ENCODE peak calls at places on chromosomes 6 and 20, in eight cellular contexts. One of them, this sample, is unnamed.

GRCh38 chr20:36604952-36605308 is 649 bp upstream of the RAB5IF start:
- DNase-seq in putamen: no peak
- DNase-seq in left ventricle myocardium inferior: peak
- DNase-seq in neuronal stem cell: no peak
- DNase-seq in NCI-H2171: no peak
- DNase-seq in SK-MEL-5: peak
- DNase-seq in GM18507: peak
- DNase-seq in ACHN: no peak
- DNase-seq in this sample: no peak

GRCh38 chr6:155004576-155005345 is 9.6 kb downstream of the TIAM2 start:
- DNase-seq in GM18507: no peak
- DNase-seq in SK-MEL-5: no peak
- DNase-seq in NCI-H2171: no peak
- DNase-seq in neuronal stem cell: no peak
- DNase-seq in left ventricle myocardium inferior: no peak
- DNase-seq in ACHN: no peak
- DNase-seq in putamen: no peak
- DNase-seq in this sample: no peak

GRCh38 chr6:131167773-131168172 is 32.5 kb downstream of the AKAP7 start:
- DNase-seq in ACHN: peak
- DNase-seq in GM18507: no peak
- DNase-seq in left ventricle myocardium inferior: no peak
- DNase-seq in SK-MEL-5: peak
- DNase-seq in neuronal stem cell: no peak
- DNase-seq in putamen: no peak
- DNase-seq in NCI-H2171: no peak
- DNase-seq in this sample: no peak

GRCh38 chr6:108562503-108562993 is 1.8 kb downstream of the FOXO3 start:
- DNase-seq in SK-MEL-5: peak
- DNase-seq in GM18507: no peak
- DNase-seq in left ventricle myocardium inferior: peak
- DNase-seq in putamen: no peak
- DNase-seq in NCI-H2171: peak
- DNase-seq in ACHN: peak
- DNase-seq in neuronal stem cell: peak
- DNase-seq in this sample: no peak

GRCh38 chr6:39381535-39382140 is 59.1 kb upstream of the KCNK16 start:
- DNase-seq in neuronal stem cell: no peak
- DNase-seq in GM18507: no peak
- DNase-seq in NCI-H2171: no peak
- DNase-seq in putamen: no peak
- DNase-seq in ACHN: no peak
- DNase-seq in SK-MEL-5: no peak
- DNase-seq in left ventricle myocardium inferior: no peak
- DNase-seq in this sample: no peak

GRCh38 chr6:142867355-142867801 is 77.6 kb downstream of the HIVEP2 start:
- DNase-seq in neuronal stem cell: no peak
- DNase-seq in SK-MEL-5: no peak
- DNase-seq in ACHN: no peak
- DNase-seq in GM18507: no peak
- DNase-seq in left ventricle myocardium inferior: no peak
- DNase-seq in putamen: no peak
- DNase-seq in NCI-H2171: no peak
- DNase-seq in this sample: no peak

GRCh38 chr6:88538130-88538706 is 372.1 kb upstream of the CNR1 start:
- DNase-seq in left ventricle myocardium inferior: no peak
- DNase-seq in neuronal stem cell: peak
- DNase-seq in putamen: no peak
- DNase-seq in ACHN: peak
- DNase-seq in SK-MEL-5: peak
- DNase-seq in GM18507: peak
- DNase-seq in NCI-H2171: no peak
- DNase-seq in this sample: no peak

GRCh38 chr6:168737481-168737880 is 296.5 kb downstream of the SMOC2 start:
- DNase-seq in neuronal stem cell: no peak
- DNase-seq in NCI-H2171: no peak
- DNase-seq in ACHN: peak
- DNase-seq in GM18507: no peak
- DNase-seq in SK-MEL-5: peak
- DNase-seq in left ventricle myocardium inferior: no peak
- DNase-seq in putamen: no peak
- DNase-seq in this sample: no peak

GRCh38 chr6:150537893-150538292 is 61.8 kb upstream of the PLEKHG1 start:
- DNase-seq in left ventricle myocardium inferior: peak
- DNase-seq in ACHN: no peak
- DNase-seq in NCI-H2171: no peak
- DNase-seq in GM18507: no peak
- DNase-seq in SK-MEL-5: no peak
- DNase-seq in neuronal stem cell: no peak
- DNase-seq in putamen: no peak
- DNase-seq in this sample: no peak

GRCh38 chr6:35275417-35275816 is 15.9 kb downstream of the ZNF76 start:
- DNase-seq in ACHN: no peak
- DNase-seq in neuronal stem cell: no peak
- DNase-seq in GM18507: no peak
- DNase-seq in putamen: no peak
- DNase-seq in SK-MEL-5: peak
- DNase-seq in NCI-H2171: no peak
- DNase-seq in left ventricle myocardium inferior: no peak
- DNase-seq in this sample: no peak

GRCh38 chr6:100665041-100665380 is 200.3 kb upstream of the SIM1 start:
- DNase-seq in left ventricle myocardium inferior: no peak
- DNase-seq in NCI-H2171: no peak
- DNase-seq in putamen: no peak
- DNase-seq in SK-MEL-5: no peak
- DNase-seq in ACHN: no peak
- DNase-seq in neuronal stem cell: no peak
- DNase-seq in GM18507: peak
- DNase-seq in this sample: no peak

GRCh38 chr6:22024973-22025467 is 271.8 kb downstream of the PRL start:
- DNase-seq in left ventricle myocardium inferior: no peak
- DNase-seq in GM18507: no peak
- DNase-seq in NCI-H2171: no peak
- DNase-seq in putamen: no peak
- DNase-seq in SK-MEL-5: no peak
- DNase-seq in ACHN: no peak
- DNase-seq in neuronal stem cell: no peak
- DNase-seq in this sample: no peak

GRCh38 chr6:25023781-25024180 is 88.0 kb upstream of the RIPOR2 start:
- DNase-seq in neuronal stem cell: no peak
- DNase-seq in GM18507: no peak
- DNase-seq in left ventricle myocardium inferior: no peak
- DNase-seq in putamen: no peak
- DNase-seq in SK-MEL-5: no peak
- DNase-seq in ACHN: no peak
- DNase-seq in NCI-H2171: no peak
- DNase-seq in this sample: no peak

GRCh38 chr6:135014353-135014832 is 40.2 kb downstream of the HBS1L start:
- DNase-seq in ACHN: no peak
- DNase-seq in putamen: no peak
- DNase-seq in NCI-H2171: no peak
- DNase-seq in neuronal stem cell: no peak
- DNase-seq in left ventricle myocardium inferior: no peak
- DNase-seq in GM18507: no peak
- DNase-seq in SK-MEL-5: no peak
- DNase-seq in this sample: no peak

GRCh38 chr6:35776364-35777215 is at the start of gene CLPSL2:
- DNase-seq in SK-MEL-5: no peak
- DNase-seq in NCI-H2171: peak
- DNase-seq in left ventricle myocardium inferior: no peak
- DNase-seq in neuronal stem cell: no peak
- DNase-seq in putamen: no peak
- DNase-seq in ACHN: peak
- DNase-seq in GM18507: no peak
- DNase-seq in this sample: peak

GRCh38 chr20:9660236-9660868 is 146.0 kb downstream of the LAMP5 start:
- DNase-seq in SK-MEL-5: peak
- DNase-seq in ACHN: peak
- DNase-seq in GM18507: no peak
- DNase-seq in putamen: no peak
- DNase-seq in NCI-H2171: no peak
- DNase-seq in left ventricle myocardium inferior: no peak
- DNase-seq in neuronal stem cell: peak
- DNase-seq in this sample: peak

GRCh38 chr6:72216222-72217106 is 330.1 kb downstream of the RIMS1 start:
- DNase-seq in neuronal stem cell: no peak
- DNase-seq in ACHN: no peak
- DNase-seq in GM18507: no peak
- DNase-seq in NCI-H2171: no peak
- DNase-seq in putamen: no peak
- DNase-seq in left ventricle myocardium inferior: no peak
- DNase-seq in SK-MEL-5: no peak
- DNase-seq in this sample: no peak

GRCh38 chr6:125714431-125715090 is 34.9 kb upstream of the HEY2 start:
- DNase-seq in ACHN: no peak
- DNase-seq in NCI-H2171: no peak
- DNase-seq in left ventricle myocardium inferior: no peak
- DNase-seq in putamen: no peak
- DNase-seq in GM18507: no peak
- DNase-seq in SK-MEL-5: no peak
- DNase-seq in neuronal stem cell: no peak
- DNase-seq in this sample: no peak

GRCh38 chr6:65113581-65113980 is 593.4 kb downstream of the EYS start:
- DNase-seq in SK-MEL-5: no peak
- DNase-seq in left ventricle myocardium inferior: no peak
- DNase-seq in GM18507: no peak
- DNase-seq in neuronal stem cell: no peak
- DNase-seq in putamen: peak
- DNase-seq in NCI-H2171: no peak
- DNase-seq in ACHN: no peak
- DNase-seq in this sample: no peak

GRCh38 chr6:42710316-42710715 is 12.1 kb downstream of the PRPH2 start:
- DNase-seq in NCI-H2171: no peak
- DNase-seq in putamen: no peak
- DNase-seq in SK-MEL-5: no peak
- DNase-seq in ACHN: no peak
- DNase-seq in neuronal stem cell: peak
- DNase-seq in GM18507: no peak
- DNase-seq in left ventricle myocardium inferior: no peak
- DNase-seq in this sample: no peak

GRCh38 chr6:35086636-35087360 is 54.3 kb downstream of the TCP11 start:
- DNase-seq in putamen: no peak
- DNase-seq in SK-MEL-5: no peak
- DNase-seq in neuronal stem cell: no peak
- DNase-seq in NCI-H2171: no peak
- DNase-seq in left ventricle myocardium inferior: no peak
- DNase-seq in GM18507: no peak
- DNase-seq in ACHN: no peak
- DNase-seq in this sample: no peak

GRCh38 chr6:37838209-37838921 is 18.8 kb downstream of the ZFAND3 start:
- DNase-seq in left ventricle myocardium inferior: no peak
- DNase-seq in neuronal stem cell: no peak
- DNase-seq in GM18507: no peak
- DNase-seq in NCI-H2171: no peak
- DNase-seq in ACHN: no peak
- DNase-seq in SK-MEL-5: no peak
- DNase-seq in putamen: no peak
- DNase-seq in this sample: no peak

GRCh38 chr6:98416027-98416426 is 418.3 kb upstream of the POU3F2 start:
- DNase-seq in left ventricle myocardium inferior: no peak
- DNase-seq in putamen: peak
- DNase-seq in GM18507: no peak
- DNase-seq in neuronal stem cell: no peak
- DNase-seq in SK-MEL-5: no peak
- DNase-seq in ACHN: no peak
- DNase-seq in NCI-H2171: no peak
- DNase-seq in this sample: no peak

GRCh38 chr20:40741507-40742106 is 52.6 kb upstream of the MAFB start:
- DNase-seq in GM18507: peak
- DNase-seq in putamen: no peak
- DNase-seq in SK-MEL-5: peak
- DNase-seq in NCI-H2171: no peak
- DNase-seq in left ventricle myocardium inferior: peak
- DNase-seq in neuronal stem cell: peak
- DNase-seq in ACHN: peak
- DNase-seq in this sample: peak

GRCh38 chr6:85641916-85642773 is 541 bp downstream of the SYNCRIP start:
- DNase-seq in neuronal stem cell: peak
- DNase-seq in ACHN: peak
- DNase-seq in putamen: peak
- DNase-seq in GM18507: no peak
- DNase-seq in left ventricle myocardium inferior: peak
- DNase-seq in SK-MEL-5: peak
- DNase-seq in NCI-H2171: peak
- DNase-seq in this sample: peak

GRCh38 chr20:33602826-33603590 is 59.1 kb upstream of the C20orf144 start:
- DNase-seq in neuronal stem cell: no peak
- DNase-seq in SK-MEL-5: no peak
- DNase-seq in left ventricle myocardium inferior: no peak
- DNase-seq in NCI-H2171: no peak
- DNase-seq in ACHN: no peak
- DNase-seq in putamen: no peak
- DNase-seq in GM18507: no peak
- DNase-seq in this sample: no peak

This sample was measured in LoVo.